ENCODE peak calls at places on chromosome 3, in ten cellular contexts. N is IMR-90, K is uterus, O is endothelial cell of umbilical vein, H is heart left ventricle, D is esophagus muscularis mucosa, I is stomach, F is K562, R is A549, C is esophagus squamous epithelium. S is an unnamed sample.

GRCh38 chr3:30428251-30428650 is 178.2 kb upstream of the TGFBR2 start:
- DNase-seq in N (peak; percentile 68), K (no peak), O (no peak), H (no peak), D (no peak), I (no peak), F (no peak), R (no peak), C (no peak), S (no peak)

GRCh38 chr3:59820352-59820934 is 770.6 kb upstream of the CFAP20DC start:
- DNase-seq in N (peak; percentile 61), K (no peak), O (no peak), H (no peak), D (peak; percentile 29), I (no peak), F (no peak), R (peak; percentile 11), C (no peak), S (no peak)

GRCh38 chr3:24299236-24299635 is 195.4 kb downstream of the THRB start:
- DNase-seq in N (no peak), K (no peak), O (no peak), H (no peak), D (no peak), I (no peak), F (no peak), R (no peak), C (no peak), S (no peak)

GRCh38 chr3:101266566-101266965 is 53.8 kb downstream of the IMPG2 start:
- DNase-seq in N (no peak), K (no peak), O (no peak), H (no peak), D (no peak), I (no peak), F (no peak), R (no peak), C (no peak), S (no peak)

GRCh38 chr3:62318752-62319569 is 54.4 kb downstream of the FEZF2 start:
- DNase-seq in N (peak; percentile 79), K (peak; percentile 74), O (peak; percentile 81), H (peak; percentile 86), D (peak; percentile 95), I (peak; percentile 69), F (no peak), R (peak; percentile 85), C (peak; percentile 0), S (peak; percentile 82)

GRCh38 chr3:138588445-138588844 is 5.6 kb downstream of the CEP70 start:
- DNase-seq in N (no peak), K (no peak), O (no peak), H (no peak), D (no peak), I (no peak), F (no peak), R (no peak), C (no peak), S (no peak)

GRCh38 chr3:55307622-55308021 is 179.5 kb downstream of the WNT5A start:
- DNase-seq in N (no peak), K (no peak), O (no peak), H (no peak), D (no peak), I (no peak), F (no peak), R (no peak), C (no peak), S (no peak)

GRCh38 chr3:77464106-77464688 is 424.3 kb downstream of the ROBO2 start:
- DNase-seq in N (no peak), K (no peak), O (no peak), H (no peak), D (no peak), I (no peak), F (no peak), R (no peak), C (no peak), S (no peak)

GRCh38 chr3:134394380-134394779 is 20.1 kb upstream of the AMOTL2 start:
- DNase-seq in N (no peak), K (no peak), O (no peak), H (no peak), D (no peak), I (no peak), F (no peak), R (no peak), C (no peak), S (no peak)

GRCh38 chr3:179884136-179884535 is 152.6 kb downstream of the PEX5L start:
- DNase-seq in N (no peak), K (no peak), O (no peak), H (no peak), D (peak; percentile 29), I (no peak), F (no peak), R (no peak), C (no peak), S (no peak)

DNA sequence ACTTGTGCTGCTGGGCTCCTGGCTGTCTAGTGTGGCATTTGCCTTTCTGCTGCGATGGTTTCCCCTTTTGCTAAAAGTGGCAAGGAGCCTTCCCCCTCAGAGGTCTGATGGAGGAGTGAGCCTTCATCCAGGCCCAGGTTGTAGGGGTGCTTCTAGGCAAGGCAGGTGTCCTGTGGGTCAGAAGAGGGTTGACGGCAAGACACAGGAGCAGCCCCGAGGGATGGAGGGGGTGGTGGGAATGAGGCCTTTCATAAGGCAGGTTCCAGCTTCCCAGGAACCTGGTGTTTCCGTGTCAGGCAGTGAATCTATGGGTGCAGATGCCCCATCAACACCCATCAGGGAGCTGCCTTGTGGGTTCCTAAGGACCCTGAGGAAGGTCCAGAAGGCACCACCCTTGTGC is 63.0 kb upstream of the TAMM41 start:
- DNase-seq in N (no peak), K (no peak), O (no peak), H (no peak), D (no peak), I (no peak), F (no peak), R (no peak), C (no peak), S (no peak)
- TF ChIP-seq CTCF in N (no peak), K (no peak), O (no peak), H (no peak), D (no peak), I (no peak), F (no peak), R (no peak), C (no peak), S (no peak)

GRCh38 chr3:196634224-196634623 is 5.3 kb upstream of the NRROS start:
- DNase-seq in N (no peak), K (no peak), O (no peak), H (no peak), D (no peak), I (no peak), F (no peak), R (no peak), C (no peak), S (no peak)

GRCh38 chr3:196633658-196634151 is 5.8 kb upstream of the NRROS start:
- DNase-seq in N (no peak), K (no peak), O (no peak), H (no peak), D (no peak), I (no peak), F (no peak), R (no peak), C (no peak), S (no peak)

GRCh38 chr3:196631655-196632032 is 7.8 kb upstream of the NRROS start:
- DNase-seq in N (no peak), K (no peak), O (no peak), H (no peak), D (no peak), I (no peak), F (peak; percentile 32), R (no peak), C (no peak), S (no peak)

GRCh38 chr3:196634851-196635250 is 4.6 kb upstream of the NRROS start:
- DNase-seq in N (no peak), K (no peak), O (no peak), H (no peak), D (no peak), I (no peak), F (no peak), R (no peak), C (no peak), S (no peak)

DNA sequence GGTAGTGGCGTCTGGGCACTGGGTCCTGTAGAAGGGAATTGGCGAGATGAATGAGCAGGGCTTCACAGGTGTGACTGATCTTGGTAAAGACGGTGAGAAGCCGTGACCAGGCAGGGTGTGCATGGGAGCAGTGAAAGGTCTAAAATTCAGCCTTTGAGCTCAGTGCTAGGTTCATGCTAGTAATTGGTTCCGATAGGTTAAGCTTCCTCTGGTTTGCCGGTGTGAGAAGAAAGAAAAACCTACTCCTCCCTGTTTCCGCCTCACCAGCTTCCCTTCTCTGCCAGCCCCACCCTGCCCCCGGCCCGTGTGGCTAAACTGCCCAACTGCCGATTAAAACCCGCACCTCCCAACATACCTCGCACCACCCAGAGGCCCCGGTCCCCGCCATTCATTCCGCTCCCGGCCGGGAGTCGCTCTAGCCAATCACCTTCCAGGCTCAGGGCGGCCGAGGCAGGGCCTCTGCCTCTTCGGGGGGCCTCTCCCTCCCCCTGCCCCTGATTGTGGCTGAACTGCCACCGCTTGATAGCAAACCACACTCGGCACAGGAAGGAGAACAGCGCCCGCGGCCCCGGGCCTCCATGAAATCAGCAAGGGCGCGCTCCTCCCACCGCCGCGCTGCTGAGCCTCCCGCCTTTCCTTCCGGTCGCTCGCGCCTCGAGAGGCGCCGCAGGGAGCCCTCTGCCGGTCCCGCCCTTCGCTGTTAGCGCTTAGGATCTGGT is 7.3 kb upstream of the NRROS start:
- DNase-seq in N (peak; percentile 52), K (peak; percentile 72), O (peak; percentile 80), H (peak; percentile 94), D (no peak), I (peak; percentile 85), F (peak; percentile 95), R (peak; percentile 70), C (peak; percentile 57), S (peak; percentile 61)
- TF ChIP-seq POLR2A in N (peak; percentile 47), K (peak; percentile 16), O (peak; percentile 89), H (no peak), D (no peak), I (peak; percentile 31), F (peak; percentile 88), R (no peak), C (peak; percentile 60), S (no peak)

GRCh38 chr3:149605902-149606301 is 51.9 kb downstream of the WWTR1 start:
- DNase-seq in N (peak; percentile 85), K (no peak), O (peak; percentile 71), H (no peak), D (no peak), I (no peak), F (no peak), R (peak; percentile 42), C (no peak), S (no peak)
- H3K4me1 ChIP-seq in N (peaks cover 32% of the 10 kb centered on the region), K (peaks cover 4% of the 10 kb centered on the region), O (peaks cover 95% of the 10 kb centered on the region), H (peaks cover 15% of the 10 kb centered on the region), D (peaks cover 90% of the 10 kb centered on the region), I (peaks cover 35% of the 10 kb centered on the region), F (no peaks in the 10 kb centered on the region), R (peaks cover 100% of the 10 kb centered on the region), C (peaks cover 58% of the 10 kb centered on the region), S (peaks cover 23% of the 10 kb centered on the region)

DNA sequence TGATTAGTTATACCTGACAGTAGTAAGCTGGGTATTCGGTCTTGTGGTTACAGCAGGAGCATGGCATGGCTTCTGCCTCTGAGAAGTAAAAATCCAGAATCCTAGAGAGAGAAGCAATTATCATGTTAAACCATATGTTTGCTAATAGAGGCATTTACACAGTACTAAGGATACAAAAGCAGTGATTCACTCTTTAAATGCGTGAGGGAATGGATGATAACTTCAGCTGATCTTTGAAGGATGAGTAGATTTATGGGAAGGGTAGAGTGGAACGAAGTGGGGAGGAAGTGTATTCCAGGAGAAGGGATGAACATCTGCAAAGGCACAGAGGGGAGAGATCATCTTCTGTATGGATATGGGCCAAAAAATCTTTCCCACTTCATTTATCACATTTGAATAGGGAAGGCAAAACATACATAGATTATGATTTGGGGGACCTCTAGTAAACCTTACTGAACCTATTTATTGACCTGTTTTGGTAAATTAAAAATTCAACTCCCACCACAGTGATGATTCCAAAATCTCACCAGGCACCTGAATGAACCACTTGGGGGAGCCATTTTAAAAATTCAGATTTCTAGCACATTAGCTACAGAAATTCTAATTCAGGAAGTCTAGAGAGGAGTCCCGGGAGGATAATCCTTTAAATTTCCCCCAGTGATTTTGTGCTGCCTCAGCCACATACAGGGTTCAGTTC is 35.1 kb downstream of the IGSF10 start:
- DNase-seq in N (no peak), K (no peak), O (no peak), H (no peak), D (no peak), I (no peak), F (no peak), R (no peak), C (no peak), S (no peak)
- TF ChIP-seq CTCF in N (peak; percentile 34), K (no peak), O (peak; percentile 11), H (no peak), D (peak; percentile 7), I (no peak), F (no peak), R (peak; percentile 50), C (no peak), S (no peak)